ENCODE peak calls at places on chromosomes 5 and 9, in eight cellular contexts. I is sigmoid colon, S is heart left ventricle, X is hepatocyte, U is adrenal gland, W is transverse colon, C is upper lobe of left lung, D is tibial artery. V is an unnamed sample. For H3K4me1 and H3K36me3, the result is how much of the 10 kb centered on the place peaks cover.

GRCh38 chr5:78335976-78336375 is 24.4 kb upstream of the SCAMP1 start:
- DNase-seq in X (no peak), C (no peak), U (no peak), I (no peak), D (no peak), W (no peak), S (no peak), V (no peak)

GRCh38 chr9:101369286-101369685 is 15.5 kb downstream of the BAAT start:
- DNase-seq in X (no peak), D (no peak), S (no peak), U (no peak), C (no peak), I (no peak), W (no peak), V (no peak)

GRCh38 chr5:136057401-136057951 is 28.7 kb downstream of the TGFBI start:
- DNase-seq in S (no peak), C (no peak), W (no peak), I (no peak), X (no peak), D (no peak), U (no peak), V (no peak)

GRCh38 chr5:132251220-132251725 is 6.2 kb upstream of the PDLIM4 start:
- DNase-seq in S (no peak), I (peak), D (no peak), C (peak), X (no peak), W (peak), U (no peak), V (no peak)

GRCh38 chr9:36222449-36222848 is 31.7 kb downstream of the CLTA start:
- DNase-seq in W (no peak), S (no peak), C (no peak), I (no peak), X (no peak), D (no peak), U (no peak), V (no peak)

GRCh38 chr9:83449981-83450380 is 88.2 kb downstream of the FRMD3 start:
- DNase-seq in X (no peak), I (no peak), U (no peak), D (no peak), C (no peak), W (no peak), S (no peak), V (no peak)

GRCh38 chr9:116423149-116423548 is 264.0 kb upstream of the TRIM32 start:
- DNase-seq in S (no peak), U (no peak), I (no peak), X (no peak), C (no peak), D (no peak), W (no peak), V (no peak)

GRCh38 chr9:132505961-132506691 is 76.3 kb upstream of the BARHL1 start:
- DNase-seq in C (no peak), S (no peak), D (no peak), U (no peak), W (no peak), I (no peak), X (no peak), V (no peak)

GRCh38 chr5:131747180-131748105 is 49.4 kb downstream of the FNIP1 start:
- DNase-seq in C (no peak), X (no peak), S (no peak), U (no peak), D (no peak), W (no peak), I (no peak), V (no peak)

GRCh38 chr5:158074992-158075769 is 216.2 kb upstream of the CLINT1 start:
- DNase-seq in C (peak), X (peak), S (peak), D (peak), W (peak), U (peak), I (peak), V (no peak)

GRCh38 chr5:43197535-43197934 is 5.5 kb downstream of the NIM1K start:
- DNase-seq in I (no peak), U (no peak), C (no peak), D (no peak), S (no peak), X (no peak), W (no peak), V (no peak)

GRCh38 chr5:31194458-31194808 is 947 bp downstream of the CDH6 start:
- DNase-seq in S (no peak), X (no peak), W (no peak), U (no peak), C (no peak), I (no peak), D (no peak), V (no peak)

GRCh38 chr9:73441890-73442818 is 290.5 kb downstream of the ANXA1 start:
- DNase-seq in C (no peak), I (no peak), S (no peak), W (no peak), D (no peak), U (no peak), X (no peak), V (no peak)

GRCh38 chr5:122263352-122264030 is 48.5 kb upstream of the SNCAIP start:
- DNase-seq in W (no peak), X (no peak), D (no peak), I (no peak), U (no peak), C (no peak), S (no peak), V (no peak)

GRCh38 chr5:172443441-172444109 is 10.8 kb downstream of the SH3PXD2B start:
- DNase-seq in I (peak), S (peak), C (peak), D (peak), U (peak), X (peak), W (peak), V (no peak)

GRCh38 chr9:26811106-26811505 is 81.5 kb downstream of the CAAP1 start:
- DNase-seq in X (no peak), S (no peak), D (no peak), U (no peak), C (no peak), I (no peak), W (no peak), V (no peak)

GRCh38 chr9:35071814-35072460 is 488 bp downstream of the VCP start:
- DNase-seq in X (peak), I (peak), C (peak), U (peak), W (peak), S (peak), D (peak), V (peak)

GRCh38 chr5:160237571-160238093 is 8.3 kb downstream of the FABP6 start:
- DNase-seq in I (no peak), D (no peak), U (no peak), W (no peak), C (no peak), S (no peak), X (no peak), V (no peak)

GRCh38 chr9:131845286-131846011 is 105.6 kb upstream of the RAPGEF1 start:
- DNase-seq in I (no peak), D (no peak), S (no peak), C (no peak), W (no peak), U (no peak), X (no peak), V (no peak)

DNA sequence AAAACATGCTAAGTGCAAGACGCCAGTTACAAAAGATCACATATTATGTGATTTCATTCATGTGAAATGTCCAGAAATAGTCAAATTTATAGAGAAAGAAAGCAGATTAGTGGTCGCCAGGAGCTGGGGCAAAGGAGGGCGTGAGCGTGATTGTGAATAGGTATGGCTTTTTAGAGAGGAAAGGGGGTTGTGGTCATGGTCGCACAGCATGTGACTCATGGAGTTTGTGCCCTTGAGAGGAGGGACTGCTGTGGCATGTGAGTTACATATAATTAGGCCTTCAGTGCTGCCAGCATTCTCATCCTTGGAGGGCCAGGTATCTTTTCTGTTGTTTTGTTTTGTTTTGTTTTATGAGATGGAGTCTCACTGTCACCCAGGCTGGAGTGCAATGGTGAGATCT is 21.2 kb upstream of the MARCHF6 start:
- DNase-seq in S (no peak), D (no peak), C (no peak), X (no peak), I (no peak), W (no peak), U (no peak), V (no peak)
- H3K4me1 ChIP-seq in S (under half), D (half or more), C (under half), X (under half), I (half or more), W (under half), U (under half), V (under half)

GRCh38 chr9:113184509-113184908 is 33.7 kb downstream of the SLC31A2 start:
- DNase-seq in X (no peak), S (no peak), W (no peak), U (no peak), I (no peak), D (no peak), C (no peak), V (no peak)
- H3K36me3 ChIP-seq in X (under half), S (under half), W (under half), U (under half), I (half or more), D (half or more), C (half or more), V (half or more)

GRCh38 chr9:127131871-127132270 is 9.4 kb upstream of the ANGPTL2 start:
- DNase-seq in S (no peak), W (no peak), C (no peak), U (no peak), I (peak), X (no peak), D (no peak), V (no peak)
- H3K4me1 ChIP-seq in S (half or more), W (under half), C (under half), U (under half), I (half or more), X (half or more), D (half or more), V (under half)

GRCh38 chr5:142000709-142001484 is 11.9 kb downstream of the GNPDA1 start:
- DNase-seq in S (no peak), D (no peak), C (no peak), I (no peak), X (no peak), W (no peak), U (no peak), V (no peak)
- H3K36me3 ChIP-seq in S (under half), D (half or more), C (under half), I (half or more), X (under half), W (under half), U (under half), V (under half)

GRCh38 chr5:32314658-32315057 is 1.9 kb upstream of the MTMR12 start:
- DNase-seq in W (no peak), U (no peak), S (no peak), C (no peak), D (no peak), I (no peak), X (no peak), V (no peak)

GRCh38 chr5:32309766-32310165 is 3.0 kb downstream of the MTMR12 start:
- DNase-seq in X (no peak), I (no peak), C (no peak), W (no peak), D (no peak), S (no peak), U (no peak), V (no peak)

GRCh38 chr5:32312682-32313523 is at the start of gene MTMR12:
- DNase-seq in D (peak), U (peak), S (peak), C (peak), W (peak), I (peak), X (peak), V (peak)

GRCh38 chr5:32311404-32312193 is 1.1 kb downstream of the MTMR12 start:
- DNase-seq in W (no peak), U (peak), I (no peak), S (no peak), D (no peak), C (no peak), X (no peak), V (no peak)

DNA sequence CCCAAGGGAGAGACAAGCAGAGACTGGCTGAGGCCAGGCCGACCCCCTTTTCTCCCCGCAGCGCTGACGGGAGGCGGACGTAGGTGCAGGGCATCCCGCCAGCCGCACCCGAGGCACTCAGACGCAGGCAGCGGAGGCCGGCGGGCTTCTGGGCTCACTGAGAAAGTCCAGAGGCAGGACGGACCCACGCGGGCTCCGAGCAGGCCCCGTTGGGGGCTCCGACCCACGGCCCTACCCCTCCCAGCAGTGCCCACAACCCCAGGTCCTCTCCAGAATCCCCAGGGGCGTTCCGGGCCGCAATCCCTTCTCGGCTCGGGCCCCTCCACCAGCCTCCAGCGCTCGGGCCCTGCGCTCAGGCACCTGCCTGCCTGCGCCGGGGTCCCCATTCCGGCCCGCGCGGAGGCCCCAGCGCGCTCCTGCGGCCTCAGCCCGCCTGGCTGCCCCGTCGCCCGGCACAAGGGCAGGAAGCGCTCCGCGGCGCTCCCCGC is 501 bp downstream of the MTMR12 start:
- DNase-seq in C (peak), U (peak), I (peak), S (peak), W (peak), X (peak), D (peak), V (peak)
- H3K4me1 ChIP-seq in C (under half), U (under half), I (under half), S (half or more), W (under half), X (under half), D (under half), V (under half)

DNA sequence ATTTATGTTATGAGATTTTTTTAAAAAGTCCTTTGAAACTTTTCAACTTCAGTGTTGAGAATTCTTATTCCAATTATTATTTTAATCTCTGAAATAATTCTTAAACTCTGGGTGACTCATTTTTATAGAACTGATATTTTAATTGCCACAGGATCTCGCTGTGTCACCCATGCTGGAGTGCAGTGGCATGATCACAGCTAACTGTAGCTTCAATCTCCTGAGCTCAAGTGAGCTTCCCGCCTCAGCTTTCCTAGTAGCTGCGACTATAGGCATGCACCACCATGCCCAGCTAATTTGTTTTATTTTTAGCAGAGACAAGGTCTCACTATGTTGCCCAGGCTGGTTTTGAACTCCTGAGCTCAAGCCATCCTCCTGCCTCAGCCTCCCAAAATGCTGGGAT is 41.0 kb downstream of the DIMT1 start:
- DNase-seq in W (no peak), I (no peak), S (no peak), U (no peak), D (no peak), C (no peak), X (no peak), V (no peak)
- H3K36me3 ChIP-seq in W (under half), I (half or more), S (under half), U (under half), D (half or more), C (half or more), X (under half), V (under half)

GRCh38 chr5:119745976-119746375 is 116.6 kb downstream of the FAM170A start:
- DNase-seq in D (no peak), C (no peak), U (no peak), W (no peak), I (no peak), S (no peak), X (no peak), V (no peak)
- H3K4me1 ChIP-seq in D (under half), C (under half), U (under half), W (under half), I (under half), S (under half), X (under half), V (under half)

DNA sequence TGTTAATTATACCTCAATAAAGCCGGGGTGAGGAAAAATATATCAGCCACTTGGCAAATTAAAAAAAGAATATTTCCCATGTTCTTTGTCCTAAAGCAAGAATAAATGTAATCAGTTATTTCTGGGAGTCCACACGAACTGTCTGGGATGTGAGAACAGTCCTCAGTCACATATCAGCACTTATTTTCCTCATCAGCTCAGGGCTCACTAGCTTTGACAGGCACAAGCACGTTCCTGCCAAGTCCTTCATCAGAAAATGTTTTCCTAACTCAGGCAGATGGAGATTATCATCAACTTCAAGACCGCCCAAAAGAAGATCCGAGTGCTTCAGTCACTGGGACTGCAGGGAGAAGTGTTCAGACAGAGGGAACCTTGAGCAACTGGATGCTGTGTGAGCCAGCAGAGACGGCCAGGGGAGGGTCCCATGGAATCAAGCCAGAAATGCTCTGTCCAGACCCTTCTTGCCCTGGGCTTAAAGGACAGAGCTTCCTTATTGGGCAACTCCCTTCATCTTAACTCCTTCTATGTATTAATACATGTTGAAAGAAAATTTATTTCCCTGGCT is 189.3 kb downstream of the NXNL2 start:
- DNase-seq in I (no peak), C (no peak), D (no peak), W (no peak), S (no peak), U (no peak), X (no peak), V (no peak)
- H3K36me3 ChIP-seq in I (under half), C (under half), D (under half), W (under half), S (under half), U (under half), X (under half), V (under half)

DNA sequence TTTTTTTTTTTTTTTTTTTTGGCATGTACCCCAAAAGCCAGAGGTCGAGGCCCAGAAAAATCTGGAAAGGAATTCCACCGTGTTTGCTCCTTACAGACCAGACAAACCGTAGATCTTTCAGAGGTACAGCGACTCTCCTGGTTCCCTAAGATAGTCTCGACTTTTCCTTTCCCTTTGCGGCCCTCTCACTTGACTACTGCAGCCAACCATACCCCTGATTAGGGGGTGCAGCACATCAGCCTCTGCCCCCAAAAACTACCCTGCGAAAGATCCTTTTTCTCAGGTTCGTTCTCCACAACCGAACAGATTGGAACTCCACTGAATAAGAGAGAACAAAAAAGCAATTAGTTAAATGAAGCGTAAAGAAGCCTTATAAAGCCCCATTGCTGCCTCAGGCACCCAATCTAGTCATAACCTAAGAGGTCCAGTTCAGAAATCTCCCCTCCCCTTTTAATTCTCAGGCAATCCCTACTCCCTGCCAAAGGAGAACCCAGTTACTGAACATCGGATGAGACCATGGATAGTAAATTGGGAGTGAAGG is 376 bp upstream of the TICAM2 start:
- DNase-seq in C (no peak), W (no peak), D (no peak), S (no peak), X (no peak), U (no peak), I (no peak), V (no peak)
- H3K4me1 ChIP-seq in C (under half), W (under half), D (under half), S (half or more), X (under half), U (under half), I (under half), V (under half)